ENCODE peak calls at places on chromosomes 16 and 17, in seven cellular contexts. H is astrocyte of the spinal cord, G is ovary, J is colonic mucosa, C is BE2C, A is cardiac fibroblast, P is PC-9. U is an unnamed sample.

GRCh38 chr17:72406501-72406900 is 285.7 kb downstream of the SOX9 start:
- DNase-seq in J (peak; percentile 16), G (no peak), H (no peak), P (peak; percentile 84), A (no peak), C (no peak), U (no peak)

GRCh38 chr16:80273635-80274538 is 266.9 kb upstream of the DYNLRB2 start:
- DNase-seq in G (no peak), C (no peak), A (peak; percentile 43), J (no peak), H (peak; percentile 76), P (no peak), U (no peak)

GRCh38 chr16:56589141-56590039 is at the start of gene MT3:
- DNase-seq in P (no peak), C (peak; percentile 31), H (no peak), A (peak; percentile 11), J (peak; percentile 45), G (no peak), U (no peak)

GRCh38 chr17:46043606-46044005 is 44.6 kb downstream of the STH start:
- DNase-seq in C (no peak), A (no peak), J (no peak), P (peak; percentile 6), H (no peak), G (no peak), U (no peak)

GRCh38 chr17:3762922-3763776 is 37.8 kb downstream of the ITGAE start:
- DNase-seq in C (no peak), J (no peak), A (no peak), H (no peak), P (no peak), G (no peak), U (no peak)

GRCh38 chr16:69131167-69131748 is 1.1 kb downstream of the CHTF8 start:
- DNase-seq in J (peak; percentile 28), G (no peak), C (peak; percentile 20), A (no peak), H (peak; percentile 30), P (no peak), U (no peak)

GRCh38 chr17:8173056-8173870 is 2.9 kb downstream of the TMEM107 start:
- DNase-seq in J (peak; percentile 85), P (peak; percentile 96), G (peak; percentile 71), A (peak; percentile 99), H (peak; percentile 98), C (peak; percentile 68), U (no peak)

GRCh38 chr16:50183316-50183715 is 30.2 kb downstream of the TENT4B start:
- DNase-seq in H (peak; percentile 44), G (no peak), A (peak; percentile 83), P (peak; percentile 58), J (no peak), C (no peak), U (no peak)

GRCh38 chr17:21379080-21379711 is 3.0 kb downstream of the KCNJ12 start:
- DNase-seq in J (peak; percentile 84), G (no peak), A (no peak), H (no peak), P (no peak), C (no peak), U (no peak)

GRCh38 chr17:57484826-57485565 is 228.7 kb downstream of the MSI2 start:
- DNase-seq in A (no peak), J (no peak), C (no peak), P (no peak), G (no peak), H (no peak), U (no peak)

GRCh38 chr17:51454456-51454978 is 194.2 kb downstream of the UTP18 start:
- DNase-seq in A (no peak), G (no peak), C (no peak), H (no peak), P (no peak), J (no peak), U (no peak)

GRCh38 chr17:81518785-81519283 is 6.2 kb upstream of the ACTG1 start:
- DNase-seq in P (no peak), H (no peak), J (peak; percentile 79), G (peak; percentile 45), A (peak; percentile 38), C (no peak), U (no peak)

GRCh38 chr16:715448-716249 is 731 bp downstream of the METRN start:
- DNase-seq in G (no peak), P (no peak), C (peak; percentile 79), A (no peak), J (no peak), H (no peak), U (no peak)

GRCh38 chr17:69733171-69734014 is 318.9 kb downstream of the MAP2K6 start:
- DNase-seq in H (peak; percentile 65), G (no peak), A (peak; percentile 79), J (no peak), C (no peak), P (peak; percentile 44), U (no peak)

GRCh38 chr17:67322039-67322787 is 44.2 kb downstream of the PSMD12 start:
- DNase-seq in A (no peak), H (no peak), G (no peak), P (no peak), C (peak; percentile 82), J (no peak), U (no peak)

GRCh38 chr16:4511441-4512082 is 27.0 kb downstream of the CDIP1 start:
- DNase-seq in A (peak; percentile 44), C (peak; percentile 75), H (peak; percentile 26), J (peak; percentile 55), G (no peak), P (peak; percentile 64), U (peak; percentile 53)

GRCh38 chr16:88701541-88702363 is 4.5 kb downstream of the RNF166 start:
- DNase-seq in P (no peak), C (no peak), G (no peak), H (no peak), A (no peak), J (no peak), U (no peak)

GRCh38 chr16:49014300-49015188 is 267.1 kb downstream of the CBLN1 start:
- DNase-seq in A (no peak), C (no peak), H (no peak), P (no peak), J (no peak), G (no peak), U (no peak)
- TF ChIP-seq CTCF in A (no peak), C (no peak), H (no peak), P (no peak), J (no peak), G (no peak), U (no peak)

GRCh38 chr16:13823501-13823900 is 96.5 kb upstream of the ERCC4 start:
- DNase-seq in A (no peak), G (no peak), H (no peak), J (no peak), C (no peak), P (peak; percentile 25), U (no peak)
- TF ChIP-seq CTCF in A (no peak), G (no peak), H (no peak), J (no peak), C (no peak), P (no peak), U (no peak)

DNA sequence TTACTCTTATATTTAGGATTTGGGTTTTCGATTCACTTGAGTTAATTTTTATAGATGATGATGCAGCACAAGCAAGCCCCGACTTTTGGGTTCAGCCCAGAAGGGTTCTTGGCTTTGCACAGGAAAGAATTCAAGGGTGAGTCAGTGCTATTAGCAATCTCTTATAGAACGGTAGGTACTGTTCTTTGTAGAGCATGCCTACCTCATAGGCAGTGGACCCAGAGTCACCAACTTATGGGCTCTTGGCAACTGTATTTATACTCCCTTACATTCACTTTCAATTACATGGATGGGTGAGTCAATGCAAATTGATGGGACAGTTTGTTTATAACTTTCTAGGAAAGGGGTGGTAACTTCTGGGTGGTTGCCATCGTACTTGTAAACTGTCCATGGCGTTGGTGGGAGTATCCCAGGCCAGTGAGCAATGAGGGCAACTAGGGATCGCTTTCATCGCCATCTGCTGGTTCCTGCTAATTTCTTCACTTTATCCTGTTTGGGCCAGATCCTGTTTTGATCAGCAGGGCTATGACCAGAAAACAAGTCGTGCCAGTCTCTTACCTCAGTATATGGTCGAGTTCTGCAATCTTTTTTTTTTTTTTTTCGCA is 362.6 kb downstream of the CNTNAP4 start:
- DNase-seq in P (no peak), H (peak; percentile 7), C (peak; percentile 65), G (no peak), J (peak; percentile 23), A (peak; percentile 22), U (no peak)
- TF ChIP-seq CTCF in P (peak; percentile 20), H (peak; percentile 29), C (peak; percentile 75), G (no peak), J (no peak), A (no peak), U (peak; percentile 39)

GRCh38 chr16:67279296-67280089 is at the start of gene PLEKHG4:
- DNase-seq in G (peak; percentile 79), J (peak; percentile 80), A (peak; percentile 53), C (peak; percentile 74), H (peak; percentile 71), P (peak; percentile 58), U (peak; percentile 57)

GRCh38 chr16:67277999-67278772 is 1.1 kb upstream of the PLEKHG4 start:
- DNase-seq in A (peak; percentile 76), P (no peak), G (no peak), H (peak; percentile 85), J (peak; percentile 26), C (no peak), U (no peak)

GRCh38 chr16:67277294-67277998 is 1.9 kb upstream of the PLEKHG4 start:
- DNase-seq in A (peak; percentile 98), H (peak; percentile 99), C (no peak), J (peak; percentile 36), P (peak; percentile 87), G (no peak), U (no peak)

GRCh38 chr16:67280090-67281015 is 1.0 kb downstream of the PLEKHG4 start:
- DNase-seq in P (no peak), G (no peak), A (no peak), J (no peak), C (no peak), H (no peak), U (no peak)

GRCh38 chr16:67278773-67279295 is 498 bp upstream of the PLEKHG4 start:
- DNase-seq in A (no peak), J (peak; percentile 51), P (no peak), H (no peak), C (peak; percentile 34), G (no peak), U (no peak)
- TF ChIP-seq CTCF in A (peak; percentile 11), J (peak; percentile 23), P (peak; percentile 71), H (peak; percentile 43), C (peak; percentile 12), G (no peak), U (peak; percentile 24)